ENCODE peak calls at places on chromosomes 2 and 18, in ten cellular contexts. J is sigmoid colon; V is NCI-H2081; K is HTR-8/SVneo; N is ecto neural progenitor cell; D is activated T-helper 1 cell treated with anti-CD3 and anti-CD28 coated beads, Interleukin-2, amount 50 U/mL, for 16 hours; M is small intestine; B is upper lobe of right lung; G is amniotic stem cell; R is T-helper 1 cell. Z is an unnamed sample.

GRCh38 chr18:59871711-59872362 is 28.0 kb upstream of the PMAIP1 start:
- DNase-seq in J (no peak), V (no peak), K (no peak), N (no peak), D (no peak), M (no peak), B (no peak), G (no peak), R (no peak), Z (no peak)

GRCh38 chr18:12155996-12156395 is 62.4 kb downstream of the ANKRD62 start:
- DNase-seq in J (no peak), V (no peak), K (no peak), N (no peak), D (no peak), M (no peak), B (no peak), G (no peak), R (no peak), Z (peak; percentile 27)

GRCh38 chr2:168146892-168147810 is 100.2 kb downstream of the STK39 start:
- DNase-seq in J (no peak), V (no peak), K (no peak), N (no peak), D (no peak), M (no peak), B (no peak), G (no peak), R (no peak), Z (no peak)

GRCh38 chr2:168604252-168604651 is 148.2 kb downstream of the CERS6 start:
- DNase-seq in J (no peak), V (no peak), K (no peak), N (no peak), D (no peak), M (no peak), B (no peak), G (no peak), R (no peak), Z (no peak)

GRCh38 chr18:12324991-12325725 is 17.1 kb downstream of the TUBB6 start:
- DNase-seq in J (peak; percentile 63), V (no peak), K (no peak), N (no peak), D (no peak), M (no peak), B (peak; percentile 63), G (no peak), R (no peak), Z (no peak)

GRCh38 chr2:28408764-28409599 is 16.3 kb downstream of the FOSL2 start:
- DNase-seq in J (peak; percentile 68), V (no peak), K (peak; percentile 93), N (no peak), D (peak; percentile 47), M (peak; percentile 67), B (peak; percentile 74), G (no peak), R (peak; percentile 48), Z (peak; percentile 62)

GRCh38 chr2:127162261-127163089 is 55.5 kb upstream of the BIN1 start:
- DNase-seq in J (peak; percentile 52), V (no peak), K (no peak), N (peak; percentile 41), D (no peak), M (no peak), B (no peak), G (no peak), R (no peak), Z (no peak)

GRCh38 chr18:68984342-68984741 is 186.5 kb downstream of the CCDC102B start:
- DNase-seq in J (no peak), V (no peak), K (no peak), N (no peak), D (no peak), M (no peak), B (no peak), G (no peak), R (no peak), Z (no peak)

GRCh38 chr2:207107551-207107950 is 58.2 kb downstream of the KLF7 start:
- DNase-seq in J (no peak), V (peak; percentile 78), K (no peak), N (no peak), D (no peak), M (no peak), B (no peak), G (no peak), R (no peak), Z (no peak)

GRCh38 chr2:28810384-28811285 is at the start of gene SPDYA:
- DNase-seq in J (peak; percentile 86), V (no peak), K (peak; percentile 71), N (peak; percentile 84), D (peak; percentile 49), M (peak; percentile 77), B (peak; percentile 85), G (no peak), R (peak; percentile 66), Z (peak; percentile 44)

GRCh38 chr18:58135170-58135569 is 91.1 kb downstream of the NEDD4L start:
- DNase-seq in J (no peak), V (no peak), K (no peak), N (no peak), D (no peak), M (no peak), B (no peak), G (no peak), R (no peak), Z (peak; percentile 96)

GRCh38 chr2:170917957-170918356 is 11.1 kb upstream of the GORASP2 start:
- DNase-seq in J (no peak), V (no peak), K (no peak), N (peak; percentile 58), D (no peak), M (no peak), B (no peak), G (no peak), R (no peak), Z (no peak)

GRCh38 chr2:167294031-167294774 is 405.9 kb downstream of the XIRP2 start:
- DNase-seq in J (no peak), V (no peak), K (no peak), N (peak; percentile 63), D (no peak), M (no peak), B (peak; percentile 54), G (no peak), R (no peak), Z (no peak)

GRCh38 chr2:69711971-69712370 is 30.0 kb upstream of the ANXA4 start:
- DNase-seq in J (no peak), V (no peak), K (no peak), N (no peak), D (no peak), M (no peak), B (no peak), G (no peak), R (no peak), Z (no peak)

GRCh38 chr2:39468574-39469331 is 31.7 kb upstream of the MAP4K3 start:
- DNase-seq in J (no peak), V (no peak), K (no peak), N (no peak), D (no peak), M (no peak), B (no peak), G (no peak), R (no peak), Z (peak; percentile 87)

GRCh38 chr2:239021651-239022436 is 174.0 kb downstream of the TWIST2 start:
- DNase-seq in J (peak; percentile 56), V (no peak), K (no peak), N (no peak), D (no peak), M (no peak), B (peak; percentile 46), G (no peak), R (no peak), Z (no peak)

GRCh38 chr2:129748653-129749052 is 230.8 kb upstream of the RAB6C start:
- DNase-seq in J (no peak), V (peak; percentile 5), K (no peak), N (no peak), D (no peak), M (peak; percentile 32), B (no peak), G (no peak), R (no peak), Z (no peak)

GRCh38 chr2:19532797-19533196 is 174.4 kb upstream of the OSR1 start:
- DNase-seq in J (no peak), V (no peak), K (no peak), N (no peak), D (no peak), M (no peak), B (no peak), G (no peak), R (no peak), Z (no peak)

GRCh38 chr2:241895732-241896641 is 26.5 kb downstream of the RTP5 start:
- DNase-seq in J (no peak), V (no peak), K (no peak), N (peak; percentile 64), D (no peak), M (no peak), B (peak; percentile 64), G (no peak), R (no peak), Z (peak; percentile 21)

GRCh38 chr2:29314816-29315571 is 199.8 kb downstream of the CLIP4 start:
- DNase-seq in J (no peak), V (no peak), K (no peak), N (no peak), D (peak; percentile 28), M (peak; percentile 60), B (no peak), G (no peak), R (peak; percentile 16), Z (peak; percentile 12)

GRCh38 chr2:26989156-26989555 is 18.7 kb downstream of the MAPRE3 start:
- DNase-seq in J (no peak), V (no peak), K (no peak), N (no peak), D (no peak), M (no peak), B (no peak), G (no peak), R (no peak), Z (no peak)

GRCh38 chr18:21105936-21106335 is 5.7 kb downstream of the ROCK1 start:
- DNase-seq in J (no peak), V (no peak), K (no peak), N (no peak), D (no peak), M (peak; percentile 33), B (no peak), G (no peak), R (no peak), Z (no peak)

GRCh38 chr2:200308001-200308400 is 1.5 kb downstream of the SPATS2L start:
- DNase-seq in J (no peak), V (no peak), K (no peak), N (no peak), D (no peak), M (peak; percentile 9), B (no peak), G (no peak), R (no peak), Z (peak; percentile 62)

GRCh38 chr18:9617006-9617542 is 2.7 kb upstream of the PPP4R1 start:
- DNase-seq in J (no peak), V (no peak), K (no peak), N (no peak), D (no peak), M (no peak), B (no peak), G (no peak), R (no peak), Z (peak; percentile 46)

Z was measured in AG10803.